ENCODE peak calls at places on chromosomes 13 and 19, in ten cellular contexts. J, G, K, R, A, Z, B, F, U and X are unnamed samples.

GRCh38 chr13:85724554-85725432 is 74.4 kb downstream of the SLITRK6 start:
- DNase-seq in J (no peak), G (peak), K (no peak), R (no peak), A (no peak), Z (no peak), B (peak), F (no peak), U (no peak), X (no peak)

GRCh38 chr19:37077615-37077928 is 661 bp upstream of the ZNF420 start:
- DNase-seq in J (no peak), G (no peak), K (no peak), R (no peak), A (no peak), Z (no peak), B (no peak), F (no peak), U (no peak), X (no peak)

GRCh38 chr19:52778811-52779210 is 7.8 kb downstream of the ZNF600 start:
- DNase-seq in J (peak), G (no peak), K (no peak), R (no peak), A (no peak), Z (no peak), B (peak), F (no peak), U (peak), X (peak)

GRCh38 chr19:54875506-54875905 is 1.5 kb downstream of the FCAR start:
- DNase-seq in J (no peak), G (no peak), K (no peak), R (no peak), A (no peak), Z (no peak), B (no peak), F (no peak), U (no peak), X (no peak)

GRCh38 chr13:43475135-43475534 is 311.6 kb downstream of the ENOX1 start:
- DNase-seq in J (no peak), G (no peak), K (no peak), R (no peak), A (no peak), Z (no peak), B (peak), F (no peak), U (no peak), X (no peak)

GRCh38 chr19:33486407-33486806 is 35.2 kb downstream of the PEPD start:
- DNase-seq in J (no peak), G (no peak), K (no peak), R (no peak), A (no peak), Z (no peak), B (no peak), F (no peak), U (no peak), X (no peak)

GRCh38 chr13:41842029-41842428 is 118.9 kb downstream of the VWA8 start:
- DNase-seq in J (peak), G (no peak), K (no peak), R (no peak), A (no peak), Z (no peak), B (peak), F (no peak), U (no peak), X (no peak)

GRCh38 chr13:31431722-31432137 is 232.0 kb downstream of the B3GLCT start:
- DNase-seq in J (peak), G (peak), K (peak), R (peak), A (peak), Z (peak), B (peak), F (peak), U (peak), X (peak)

GRCh38 chr19:34260771-34261173 is 6.4 kb downstream of the GARRE1 start:
- DNase-seq in J (peak), G (no peak), K (no peak), R (no peak), A (no peak), Z (no peak), B (peak), F (no peak), U (no peak), X (no peak)

GRCh38 chr19:36225219-36225892 is 10.4 kb downstream of the ZNF146 start:
- DNase-seq in J (no peak), G (no peak), K (no peak), R (no peak), A (peak), Z (peak), B (peak), F (no peak), U (no peak), X (no peak)

GRCh38 chr19:35458192-35458591 is 10.1 kb downstream of the FFAR2 start:
- DNase-seq in J (no peak), G (no peak), K (no peak), R (no peak), A (no peak), Z (no peak), B (no peak), F (no peak), U (no peak), X (no peak)

GRCh38 chr13:34172048-34172447 is 354.1 kb downstream of the RFC3 start:
- DNase-seq in J (no peak), G (no peak), K (no peak), R (no peak), A (no peak), Z (no peak), B (peak), F (no peak), U (no peak), X (no peak)

GRCh38 chr13:46850214-46850613 is 46.6 kb downstream of the HTR2A start:
- DNase-seq in J (peak), G (no peak), K (no peak), R (no peak), A (no peak), Z (no peak), B (no peak), F (no peak), U (no peak), X (no peak)